ENCODE peak calls at places on chromosomes 4 and X, in six cellular contexts. R is fibroblast of lung, U is MM.1S, D is PC-3, C is PC-9, N is SK-N-SH. I is an unnamed sample.

GRCh38 chrX:150365051-150365952 is 2.2 kb downstream of the MAMLD1 start:
- DNase-seq in D (peak; percentile 57), R (peak; percentile 58), C (no peak), N (peak; percentile 78), U (peak; percentile 46), I (peak; percentile 42)

GRCh38 chr4:139955600-139955999 is 198.4 kb downstream of the MAML3 start:
- DNase-seq in R (no peak), C (no peak), N (no peak), D (no peak), U (no peak), I (no peak)

GRCh38 chr4:124854968-124855367 is 142.4 kb upstream of the ANKRD50 start:
- DNase-seq in D (no peak), C (no peak), U (peak; percentile 27), N (no peak), R (peak; percentile 80), I (peak; percentile 32)

GRCh38 chr4:97104006-97104405 is 1039.3 kb downstream of the STPG2 start:
- DNase-seq in R (no peak), C (no peak), D (no peak), N (no peak), U (no peak), I (peak; percentile 36)

GRCh38 chr4:140595065-140595464 is 26.3 kb upstream of the UCP1 start:
- DNase-seq in U (peak; percentile 80), R (peak; percentile 3), D (peak; percentile 61), N (no peak), C (peak; percentile 40), I (peak; percentile 53)

GRCh38 chr4:114365591-114365990 is 233.0 kb upstream of the UGT8 start:
- DNase-seq in U (no peak), C (no peak), N (no peak), R (no peak), D (no peak), I (no peak)

GRCh38 chr4:31984872-31985271 is 1264.7 kb downstream of the PCDH7 start:
- DNase-seq in C (no peak), N (no peak), U (no peak), D (no peak), R (peak; percentile 1), I (peak; percentile 5)

GRCh38 chrX:139640259-139640658 is 67.7 kb downstream of the MCF2 start:
- DNase-seq in D (no peak), N (no peak), U (no peak), R (no peak), C (no peak), I (peak; percentile 51)

GRCh38 chrX:136204571-136204970 is 46.6 kb downstream of the MAP7D3 start:
- DNase-seq in U (no peak), D (peak; percentile 83), C (peak; percentile 89), N (no peak), R (peak; percentile 66), I (peak; percentile 31)

GRCh38 chrX:16484338-16484737 is 165.6 kb upstream of the S100G start:
- DNase-seq in U (no peak), C (peak; percentile 89), D (peak; percentile 95), R (peak; percentile 97), N (no peak), I (peak; percentile 96)

GRCh38 chr4:170853422-170854021 is 763.8 kb upstream of the AADAT start:
- DNase-seq in U (peak; percentile 36), N (peak; percentile 33), D (peak; percentile 59), R (peak; percentile 3), C (no peak), I (peak; percentile 44)

GRCh38 chr4:155005395-155006087 is 202.9 kb upstream of the NPY2R start:
- DNase-seq in C (no peak), N (no peak), U (no peak), D (peak; percentile 47), R (peak; percentile 71), I (no peak)

GRCh38 chr4:37464373-37464772 is 219.8 kb downstream of the NWD2 start:
- DNase-seq in D (no peak), R (no peak), N (no peak), C (no peak), U (no peak), I (no peak)

GRCh38 chr4:93184093-93184492 is 644.5 kb upstream of the ATOH1 start:
- DNase-seq in C (no peak), N (no peak), R (no peak), D (no peak), U (no peak), I (no peak)

GRCh38 chrX:148741441-148741840 is 241.0 kb downstream of the AFF2 start:
- DNase-seq in U (no peak), N (no peak), C (no peak), R (no peak), D (no peak), I (no peak)

GRCh38 chr4:140928880-140929279 is 172.7 kb upstream of the TBC1D9 start:
- DNase-seq in N (no peak), R (peak; percentile 39), D (peak; percentile 41), C (no peak), U (no peak), I (no peak)

GRCh38 chrX:153989971-153990655 is 17.6 kb downstream of the TMEM187 start:
- DNase-seq in R (no peak), C (no peak), N (no peak), U (no peak), D (no peak), I (no peak)

GRCh38 chr4:38691251-38692008 is 27.4 kb downstream of the KLF3 start:
- DNase-seq in N (no peak), U (no peak), R (peak; percentile 85), D (no peak), C (no peak), I (no peak)

GRCh38 chrX:11665144-11666040 is at the start of gene ARHGAP6:
- DNase-seq in C (no peak), D (peak; percentile 14), N (peak; percentile 41), R (peak; percentile 55), U (no peak), I (peak; percentile 39)

DNA sequence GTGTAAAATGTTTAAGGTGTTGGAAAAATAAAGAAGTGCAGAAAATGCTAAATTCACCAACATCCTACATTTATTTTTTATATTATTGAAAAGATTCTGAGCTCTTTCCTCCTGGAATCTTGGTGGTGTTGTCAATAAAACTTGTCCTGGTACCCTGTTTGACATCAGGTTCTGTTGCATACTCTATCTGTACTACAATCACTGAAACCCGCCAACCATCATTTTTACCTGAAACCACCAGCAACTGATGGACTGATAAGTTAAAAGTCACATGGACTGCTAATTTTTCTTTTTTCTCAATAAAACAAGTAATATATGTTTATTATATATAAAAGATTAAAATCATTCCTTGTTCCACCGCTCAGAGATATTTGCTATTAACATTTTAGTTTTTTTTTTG is 23.4 kb downstream of the STAP1 start:
- DNase-seq in D (no peak), N (no peak), C (no peak), R (no peak), U (no peak), I (no peak)
- H4K20me1 ChIP-seq in D (no peaks in the 10 kb centered on the region), N (no peaks in the 10 kb centered on the region), C (no peaks in the 10 kb centered on the region), R (no peaks in the 10 kb centered on the region), U (no peaks in the 10 kb centered on the region), I (no peaks in the 10 kb centered on the region)

DNA sequence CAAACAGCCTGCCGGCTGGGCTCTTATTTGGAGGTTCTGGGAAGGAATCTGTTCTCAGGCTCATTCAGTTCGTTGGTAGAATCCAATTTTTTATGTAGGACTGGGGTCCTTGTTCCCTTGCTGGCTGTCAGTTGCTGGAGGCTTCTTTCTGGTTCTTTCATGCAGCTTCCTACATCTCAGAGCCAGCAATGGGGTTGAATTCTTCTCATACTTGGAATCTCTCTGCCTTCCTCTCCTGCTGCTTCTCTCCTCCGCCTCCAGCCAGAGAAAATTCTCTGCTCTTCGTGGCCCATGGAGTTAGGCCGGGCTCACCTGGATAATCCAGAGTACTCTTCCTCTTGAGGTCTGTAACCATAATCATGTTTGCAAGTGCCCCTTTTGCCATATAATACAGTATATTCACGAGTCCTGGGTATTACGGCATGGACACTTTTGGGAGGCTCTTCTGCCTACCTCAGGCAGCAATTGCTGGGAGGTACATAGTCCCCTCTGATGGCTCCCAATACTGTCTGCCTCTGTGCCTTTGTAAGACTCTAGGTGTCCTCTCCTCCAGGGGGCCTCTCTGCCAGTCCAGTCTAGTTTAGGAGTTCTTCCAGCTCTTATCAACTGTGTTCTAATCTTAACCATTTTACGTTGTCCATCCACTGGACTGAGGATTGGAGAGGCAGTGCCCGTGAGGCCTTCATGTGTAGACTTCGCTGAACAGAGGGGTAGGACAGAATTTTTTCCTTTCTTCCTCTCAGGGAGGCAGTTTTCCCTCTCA is 2.2 kb downstream of the TRMT44 start:
- DNase-seq in U (no peak), D (no peak), R (no peak), N (no peak), C (no peak), I (no peak)
- H4K20me1 ChIP-seq in U (no peaks in the 10 kb centered on the region), D (peaks cover 11% of the 10 kb centered on the region), R (peaks cover 2% of the 10 kb centered on the region), N (peaks cover 14% of the 10 kb centered on the region), C (no peaks in the 10 kb centered on the region), I (no peaks in the 10 kb centered on the region)

GRCh38 chr4:26323807-26324206 is 3.0 kb downstream of the RBPJ start:
- DNase-seq in C (no peak), D (no peak), R (peak; percentile 63), U (no peak), N (no peak), I (no peak)

GRCh38 chr4:26321326-26322276 is 787 bp downstream of the RBPJ start:
- DNase-seq in D (no peak), C (no peak), N (peak; percentile 38), U (peak; percentile 29), R (peak; percentile 39), I (peak; percentile 20)

GRCh38 chr4:26320453-26321325 is at the start of gene RBPJ:
- DNase-seq in R (peak; percentile 99), D (peak; percentile 92), N (peak; percentile 95), C (peak; percentile 81), U (peak; percentile 85), I (peak; percentile 96)

GRCh38 chr4:26320159-26320452 is 708 bp upstream of the RBPJ start:
- DNase-seq in N (no peak), R (no peak), D (no peak), C (peak; percentile 38), U (peak; percentile 39), I (no peak)

GRCh38 chr4:26322349-26322748 is 1.5 kb downstream of the RBPJ start:
- DNase-seq in R (no peak), U (no peak), C (no peak), N (no peak), D (no peak), I (no peak)
- H4K20me1 ChIP-seq in R (peaks cover 2% of the 10 kb centered on the region), U (peaks cover 17% of the 10 kb centered on the region), C (peaks cover 18% of the 10 kb centered on the region), N (peaks cover 37% of the 10 kb centered on the region), D (peaks cover 49% of the 10 kb centered on the region), I (no peaks in the 10 kb centered on the region)

GRCh38 chr4:2621419-2621818 is 85.0 kb downstream of the FAM193A start:
- DNase-seq in C (no peak), U (no peak), R (no peak), D (no peak), N (no peak), I (no peak)

GRCh38 chr4:2623442-2623841 is 87.0 kb downstream of the FAM193A start:
- DNase-seq in D (no peak), U (no peak), N (no peak), C (no peak), R (no peak), I (no peak)

GRCh38 chr4:2619459-2619858 is 83.0 kb downstream of the FAM193A start:
- DNase-seq in C (no peak), N (no peak), U (no peak), R (no peak), D (no peak), I (no peak)

GRCh38 chr4:2615821-2616220 is 79.4 kb downstream of the FAM193A start:
- DNase-seq in D (no peak), N (no peak), U (no peak), C (no peak), R (no peak), I (no peak)

DNA sequence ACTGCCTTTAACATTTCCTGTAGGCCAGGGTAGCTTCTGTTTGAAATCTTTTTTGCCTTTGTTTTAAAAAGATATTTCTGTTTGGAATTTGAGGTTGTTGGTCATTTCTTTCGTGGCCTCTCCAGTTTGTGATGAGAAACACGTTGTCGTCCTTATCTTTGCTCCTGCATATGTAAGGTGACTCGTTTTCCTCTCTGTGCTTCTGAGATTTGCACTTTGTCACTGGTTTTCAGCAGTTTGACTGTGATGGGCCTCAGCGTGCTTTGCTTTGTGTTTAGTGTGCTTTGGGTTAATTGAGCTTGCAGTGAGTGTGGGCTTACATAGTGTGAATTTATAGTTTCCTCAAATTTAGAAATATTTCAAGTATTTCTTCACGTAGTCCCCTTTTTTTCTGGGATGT is 81.5 kb downstream of the FAM193A start:
- DNase-seq in N (no peak), C (no peak), R (peak; percentile 23), D (no peak), U (no peak), I (no peak)
- H4K20me1 ChIP-seq in N (peaks cover 87% of the 10 kb centered on the region), C (peaks cover 23% of the 10 kb centered on the region), R (peaks cover 2% of the 10 kb centered on the region), D (no peaks in the 10 kb centered on the region), U (peaks cover 4% of the 10 kb centered on the region), I (no peaks in the 10 kb centered on the region)

I was measured in mammary epithelial cell.